ENCODE peak calls at places on chromosome 1, in seven cellular contexts. One of them, this sample, is unnamed.

GRCh38 chr1:66503841-66504470 is 30.0 kb upstream of the SGIP1 start:
- DNase-seq in A549: peak
- DNase-seq in neural progenitor cell: peak
- DNase-seq in left ventricle myocardium inferior: peak
- DNase-seq in HTR-8/SVneo: peak
- DNase-seq in ACHN: peak
- DNase-seq in adrenal gland: peak
- DNase-seq in this sample: no peak

GRCh38 chr1:36306210-36306901 is at the start of gene SH3D21:
- DNase-seq in left ventricle myocardium inferior: peak
- DNase-seq in HTR-8/SVneo: no peak
- DNase-seq in neural progenitor cell: peak
- DNase-seq in A549: no peak
- DNase-seq in ACHN: peak
- DNase-seq in adrenal gland: peak
- DNase-seq in this sample: peak

GRCh38 chr1:86018311-86018923 is 138.2 kb downstream of the COL24A1 start:
- DNase-seq in neural progenitor cell: peak
- DNase-seq in A549: peak
- DNase-seq in adrenal gland: no peak
- DNase-seq in left ventricle myocardium inferior: no peak
- DNase-seq in ACHN: peak
- DNase-seq in HTR-8/SVneo: peak
- DNase-seq in this sample: no peak

GRCh38 chr1:220966874-220967631 is 87.8 kb downstream of the HLX start:
- DNase-seq in left ventricle myocardium inferior: no peak
- DNase-seq in adrenal gland: no peak
- DNase-seq in A549: no peak
- DNase-seq in neural progenitor cell: no peak
- DNase-seq in ACHN: no peak
- DNase-seq in HTR-8/SVneo: peak
- DNase-seq in this sample: no peak

GRCh38 chr1:64515427-64515826 is 45.5 kb downstream of the CACHD1 start:
- DNase-seq in neural progenitor cell: no peak
- DNase-seq in ACHN: no peak
- DNase-seq in A549: no peak
- DNase-seq in left ventricle myocardium inferior: peak
- DNase-seq in HTR-8/SVneo: no peak
- DNase-seq in adrenal gland: peak
- DNase-seq in this sample: no peak

GRCh38 chr1:152458384-152459185 is 44.5 kb upstream of the CRNN start:
- DNase-seq in left ventricle myocardium inferior: peak
- DNase-seq in adrenal gland: peak
- DNase-seq in A549: peak
- DNase-seq in neural progenitor cell: peak
- DNase-seq in ACHN: peak
- DNase-seq in HTR-8/SVneo: peak
- DNase-seq in this sample: peak

GRCh38 chr1:227420147-227420546 is 101.9 kb upstream of the CDC42BPA start:
- DNase-seq in left ventricle myocardium inferior: no peak
- DNase-seq in neural progenitor cell: no peak
- DNase-seq in adrenal gland: no peak
- DNase-seq in A549: no peak
- DNase-seq in ACHN: no peak
- DNase-seq in HTR-8/SVneo: no peak
- DNase-seq in this sample: no peak

GRCh38 chr1:40451238-40451585 is 936 bp downstream of the ZFP69B start:
- DNase-seq in left ventricle myocardium inferior: no peak
- DNase-seq in A549: no peak
- DNase-seq in ACHN: no peak
- DNase-seq in adrenal gland: no peak
- DNase-seq in HTR-8/SVneo: no peak
- DNase-seq in neural progenitor cell: no peak
- DNase-seq in this sample: no peak

GRCh38 chr1:118158918-118159317 is 26.1 kb downstream of the SPAG17 start:
- DNase-seq in A549: no peak
- DNase-seq in HTR-8/SVneo: no peak
- DNase-seq in left ventricle myocardium inferior: no peak
- DNase-seq in ACHN: peak
- DNase-seq in neural progenitor cell: no peak
- DNase-seq in adrenal gland: no peak
- DNase-seq in this sample: no peak

GRCh38 chr1:63119575-63120155 is 202.7 kb upstream of the FOXD3 start:
- DNase-seq in neural progenitor cell: no peak
- DNase-seq in ACHN: no peak
- DNase-seq in A549: no peak
- DNase-seq in left ventricle myocardium inferior: no peak
- DNase-seq in adrenal gland: no peak
- DNase-seq in HTR-8/SVneo: no peak
- DNase-seq in this sample: no peak

GRCh38 chr1:161068306-161069200 is 1.1 kb downstream of the ARHGAP30 start:
- DNase-seq in ACHN: no peak
- DNase-seq in neural progenitor cell: no peak
- DNase-seq in adrenal gland: peak
- DNase-seq in left ventricle myocardium inferior: peak
- DNase-seq in A549: no peak
- DNase-seq in HTR-8/SVneo: no peak
- DNase-seq in this sample: peak

GRCh38 chr1:71650126-71650525 is 569.3 kb upstream of the ZRANB2 start:
- DNase-seq in HTR-8/SVneo: no peak
- DNase-seq in A549: no peak
- DNase-seq in ACHN: no peak
- DNase-seq in adrenal gland: no peak
- DNase-seq in left ventricle myocardium inferior: no peak
- DNase-seq in neural progenitor cell: no peak
- DNase-seq in this sample: no peak

GRCh38 chr1:40344597-40344996 is 27.5 kb upstream of the COL9A2 start:
- DNase-seq in adrenal gland: peak
- DNase-seq in left ventricle myocardium inferior: peak
- DNase-seq in A549: no peak
- DNase-seq in neural progenitor cell: no peak
- DNase-seq in HTR-8/SVneo: peak
- DNase-seq in ACHN: peak
- DNase-seq in this sample: peak

GRCh38 chr1:91026320-91026719 is 4.5 kb upstream of the ZNF644 start:
- DNase-seq in ACHN: no peak
- DNase-seq in A549: no peak
- DNase-seq in adrenal gland: no peak
- DNase-seq in neural progenitor cell: no peak
- DNase-seq in HTR-8/SVneo: no peak
- DNase-seq in left ventricle myocardium inferior: no peak
- DNase-seq in this sample: no peak

GRCh38 chr1:7418442-7419080 is 352.5 kb upstream of the VAMP3 start:
- DNase-seq in ACHN: no peak
- DNase-seq in HTR-8/SVneo: no peak
- DNase-seq in A549: no peak
- DNase-seq in left ventricle myocardium inferior: no peak
- DNase-seq in adrenal gland: no peak
- DNase-seq in neural progenitor cell: no peak
- DNase-seq in this sample: no peak

GRCh38 chr1:175742790-175743459 is 470 bp downstream of the TNR start:
- DNase-seq in adrenal gland: peak
- DNase-seq in neural progenitor cell: peak
- DNase-seq in HTR-8/SVneo: peak
- DNase-seq in left ventricle myocardium inferior: no peak
- DNase-seq in A549: no peak
- DNase-seq in ACHN: peak
- DNase-seq in this sample: no peak

GRCh38 chr1:223695941-223696340 is 16.4 kb upstream of the CAPN2 start:
- DNase-seq in A549: no peak
- DNase-seq in HTR-8/SVneo: no peak
- DNase-seq in left ventricle myocardium inferior: no peak
- DNase-seq in ACHN: no peak
- DNase-seq in adrenal gland: no peak
- DNase-seq in neural progenitor cell: no peak
- DNase-seq in this sample: no peak

GRCh38 chr1:26239936-26240335 is 5.9 kb downstream of the CEP85 start:
- DNase-seq in A549: no peak
- DNase-seq in left ventricle myocardium inferior: no peak
- DNase-seq in HTR-8/SVneo: no peak
- DNase-seq in adrenal gland: no peak
- DNase-seq in neural progenitor cell: no peak
- DNase-seq in ACHN: no peak
- DNase-seq in this sample: no peak

GRCh38 chr1:208308221-208308620 is 64.0 kb upstream of the PLXNA2 start:
- DNase-seq in left ventricle myocardium inferior: no peak
- DNase-seq in ACHN: no peak
- DNase-seq in neural progenitor cell: no peak
- DNase-seq in HTR-8/SVneo: no peak
- DNase-seq in adrenal gland: no peak
- DNase-seq in A549: no peak
- DNase-seq in this sample: no peak

GRCh38 chr1:185317886-185318310 is 855 bp upstream of the IVNS1ABP start:
- DNase-seq in left ventricle myocardium inferior: no peak
- DNase-seq in A549: peak
- DNase-seq in ACHN: peak
- DNase-seq in HTR-8/SVneo: peak
- DNase-seq in adrenal gland: peak
- DNase-seq in neural progenitor cell: no peak
- DNase-seq in this sample: peak